ENCODE peak calls at places on chromosomes 11 and 22, in six cellular contexts. I is CD4-positive, alpha-beta memory T cell; Y is heart right ventricle; V is lower lobe of right lung; E is esophagus squamous epithelium; O is IMR-90. B is an unnamed sample.

GRCh38 chr11:15920856-15921629 is 435.3 kb downstream of the SOX6 start:
- DNase-seq in O (peak; percentile 8), I (no peak), E (no peak), Y (peak; percentile 46), V (no peak), B (no peak)

GRCh38 chr11:62444271-62444833 is 25.5 kb downstream of the SCGB1A1 start:
- DNase-seq in V (peak; percentile 69), I (peak; percentile 17), Y (peak; percentile 79), E (no peak), O (peak; percentile 75), B (peak; percentile 26)

GRCh38 chr11:86636275-86636674 is 36.1 kb downstream of the ME3 start:
- DNase-seq in E (no peak), I (no peak), Y (no peak), V (no peak), O (peak; percentile 31), B (no peak)

GRCh38 chr11:22930816-22931594 is 70.7 kb upstream of the CCDC179 start:
- DNase-seq in V (no peak), O (peak; percentile 16), E (no peak), I (no peak), Y (no peak), B (no peak)

GRCh38 chr22:32444068-32444467 is 20.2 kb downstream of the BPIFC start:
- DNase-seq in I (no peak), Y (no peak), O (no peak), V (no peak), E (no peak), B (peak; percentile 51)

GRCh38 chr22:46815896-46816721 is 53.7 kb downstream of the TBC1D22A start:
- DNase-seq in E (no peak), I (no peak), Y (no peak), O (peak; percentile 66), V (no peak), B (no peak)

GRCh38 chr11:31060880-31061279 is 308.7 kb downstream of the DCDC1 start:
- DNase-seq in E (no peak), V (no peak), I (no peak), Y (no peak), O (peak; percentile 3), B (no peak)

GRCh38 chr11:70934999-70935768 is 317.2 kb downstream of the SHANK2 start:
- DNase-seq in I (no peak), Y (no peak), O (peak; percentile 7), V (no peak), E (no peak), B (no peak)

GRCh38 chr22:46908641-46909107 is 146.2 kb downstream of the TBC1D22A start:
- DNase-seq in O (no peak), I (no peak), V (no peak), Y (no peak), E (no peak), B (no peak)

GRCh38 chr11:114880458-114880857 is 202.1 kb downstream of the NXPE2 start:
- DNase-seq in E (no peak), Y (no peak), O (no peak), V (no peak), I (no peak), B (peak; percentile 83)

GRCh38 chr11:86193297-86194095 is 51.1 kb upstream of the EED start:
- DNase-seq in O (peak; percentile 80), V (peak; percentile 63), E (no peak), I (peak; percentile 73), Y (peak; percentile 56), B (peak; percentile 85)

GRCh38 chr22:48486163-48486957 is 1341.3 kb downstream of the BRD1 start:
- DNase-seq in Y (no peak), O (no peak), I (no peak), V (no peak), E (no peak), B (no peak)

GRCh38 chr22:38824587-38824986 is 19.2 kb downstream of the NPTXR start:
- DNase-seq in V (peak; percentile 60), Y (peak; percentile 49), I (peak; percentile 51), O (peak; percentile 75), E (no peak), B (no peak)

GRCh38 chr22:32509045-32509444 is 34.4 kb downstream of the FBXO7 start:
- DNase-seq in O (no peak), I (no peak), Y (no peak), E (no peak), V (no peak), B (no peak)

GRCh38 chr22:30572840-30573593 is 1.4 kb downstream of the GAL3ST1 start:
- DNase-seq in Y (no peak), V (no peak), O (no peak), E (no peak), I (no peak), B (no peak)

GRCh38 chr11:117744471-117745280 is 52.3 kb downstream of the DSCAML1 start:
- DNase-seq in I (no peak), E (no peak), Y (no peak), O (no peak), V (no peak), B (peak; percentile 61)

GRCh38 chr22:45336971-45337431 is 27.3 kb downstream of the FAM118A start:
- DNase-seq in E (no peak), I (no peak), V (peak; percentile 67), O (no peak), Y (peak; percentile 78), B (no peak)

GRCh38 chr11:28756977-28757376 is 648.8 kb downstream of the METTL15 start:
- DNase-seq in I (no peak), E (no peak), O (peak; percentile 89), Y (no peak), V (no peak), B (no peak)

GRCh38 chr11:13962562-13963168 is at the start of gene SPON1:
- DNase-seq in I (peak; percentile 49), O (peak; percentile 15), Y (peak; percentile 61), V (peak; percentile 48), E (no peak), B (peak; percentile 66)

GRCh38 chr11:17699157-17700114 is 19.9 kb upstream of the MYOD1 start:
- DNase-seq in O (peak; percentile 34), E (no peak), Y (no peak), I (no peak), V (no peak), B (peak; percentile 94)

GRCh38 chr22:36585841-36586240 is 56.9 kb upstream of the EIF3D start:
- DNase-seq in V (no peak), Y (no peak), I (no peak), E (no peak), O (peak; percentile 20), B (no peak)

GRCh38 chr11:2533642-2534115 is 88.9 kb downstream of the KCNQ1 start:
- DNase-seq in E (no peak), O (peak; percentile 91), V (peak; percentile 84), I (no peak), Y (peak; percentile 74), B (peak; percentile 37)

GRCh38 chr11:77819921-77820564 is 479 bp downstream of the RSF1 start:
- DNase-seq in V (peak; percentile 66), O (peak; percentile 27), Y (peak; percentile 43), I (no peak), E (no peak), B (peak; percentile 64)

GRCh38 chr11:11407065-11407737 is 54.2 kb upstream of the CSNK2A3 start:
- DNase-seq in Y (no peak), O (no peak), I (no peak), E (no peak), V (no peak), B (no peak)

GRCh38 chr11:74683941-74684481 is 47.2 kb downstream of the CHRDL2 start:
- DNase-seq in I (no peak), V (peak; percentile 17), E (no peak), Y (no peak), O (peak; percentile 71), B (no peak)
- H3K4me3 ChIP-seq in I (no peak overlapping the region), V (peak overlapping the region; percentile 59), E (peak overlapping the region; percentile 51), Y (peak overlapping the region; percentile 44), O (no peak overlapping the region), B (no peak overlapping the region)

GRCh38 chr22:37626556-37627075 is 12.9 kb upstream of the SH3BP1 start:
- DNase-seq in O (no peak), I (no peak), V (no peak), E (no peak), Y (no peak), B (no peak)
- H3K36me3 ChIP-seq in O (peaks cover 46% of the 10 kb centered on the region), I (peaks cover 4% of the 10 kb centered on the region), V (peaks cover 68% of the 10 kb centered on the region), E (no peaks in the 10 kb centered on the region), Y (peaks cover 46% of the 10 kb centered on the region), B (peaks cover 17% of the 10 kb centered on the region)

GRCh38 chr22:17157714-17158113 is 1.4 kb downstream of the HDHD5 start:
- DNase-seq in Y (no peak), E (no peak), I (no peak), O (no peak), V (no peak), B (no peak)
- H3K4me3 ChIP-seq in Y (peak overlapping the region; percentile 82), E (peak overlapping the region; percentile 80), I (no peak overlapping the region), O (no peak overlapping the region), V (peak overlapping the region; percentile 84), B (peak overlapping the region; percentile 94)

GRCh38 chr11:125572916-125573315 is 3.6 kb downstream of the EI24 start:
- DNase-seq in O (no peak), Y (no peak), E (no peak), V (no peak), I (no peak), B (no peak)
- H3K36me3 ChIP-seq in O (peaks cover 23% of the 10 kb centered on the region), Y (peaks cover 58% of the 10 kb centered on the region), E (peaks cover 6% of the 10 kb centered on the region), V (peaks cover 58% of the 10 kb centered on the region), I (peaks cover 39% of the 10 kb centered on the region), B (peaks cover 47% of the 10 kb centered on the region)

GRCh38 chr11:121928597-121929580 is 187.1 kb downstream of the BLID start:
- DNase-seq in Y (no peak), I (no peak), E (no peak), V (no peak), O (no peak), B (no peak)

GRCh38 chr11:121931121-121931520 is 184.9 kb downstream of the BLID start:
- DNase-seq in E (no peak), O (no peak), I (no peak), Y (no peak), V (no peak), B (no peak)

GRCh38 chr11:121930004-121930965 is 185.7 kb downstream of the BLID start:
- DNase-seq in Y (no peak), O (peak; percentile 13), I (no peak), V (peak; percentile 55), E (no peak), B (no peak)

GRCh38 chr11:121927789-121928188 is 188.2 kb downstream of the BLID start:
- DNase-seq in Y (no peak), I (no peak), O (no peak), V (no peak), E (no peak), B (no peak)

GRCh38 chr11:121929581-121929980 is 186.4 kb downstream of the BLID start:
- DNase-seq in I (no peak), Y (peak; percentile 40), V (no peak), E (no peak), O (peak; percentile 38), B (peak; percentile 24)
- H3K4me3 ChIP-seq in I (no peak overlapping the region), Y (peak overlapping the region; percentile 24), V (peak overlapping the region; percentile 39), E (peak overlapping the region; percentile 22), O (peak overlapping the region; percentile 8), B (no peak overlapping the region)

DNA sequence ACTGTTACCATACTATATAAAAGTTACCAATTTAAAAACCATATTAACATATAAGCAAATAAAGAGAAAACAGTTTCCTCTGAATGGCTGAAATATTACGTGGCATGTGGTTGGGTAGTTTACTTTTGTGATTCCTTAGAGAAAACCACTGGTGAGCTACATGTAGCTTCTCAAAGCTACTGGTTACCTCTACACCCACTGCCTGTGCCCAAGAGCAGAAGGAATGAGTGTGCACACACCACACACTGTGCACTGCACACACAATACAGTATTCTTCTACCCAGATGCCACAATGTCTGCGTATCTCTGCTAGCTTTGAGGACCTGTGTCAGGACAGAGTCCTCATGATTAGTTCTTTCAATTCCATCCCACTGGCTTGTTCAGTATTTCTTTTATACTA is 25.5 kb upstream of the YPEL1 start:
- DNase-seq in Y (no peak), V (no peak), E (no peak), O (peak; percentile 88), I (no peak), B (no peak)
- H3K36me3 ChIP-seq in Y (peaks cover 74% of the 10 kb centered on the region), V (peaks cover 85% of the 10 kb centered on the region), E (peaks cover 6% of the 10 kb centered on the region), O (peaks cover 34% of the 10 kb centered on the region), I (peaks cover 42% of the 10 kb centered on the region), B (peaks cover 55% of the 10 kb centered on the region)